ENCODE peak calls at places on chromosome 6, in five cellular contexts. F, N, T, A and I are unnamed samples.

GRCh38 chr6:3138341-3138740 is 19.0 kb downstream of the TUBB2A start:
- DNase-seq in F (peak), N (no peak), T (no peak), A (no peak), I (no peak)

GRCh38 chr6:165519316-165519715 is 143.7 kb downstream of the PDE10A start:
- DNase-seq in F (no peak), N (no peak), T (no peak), A (no peak), I (no peak)

GRCh38 chr6:36962874-36963273 is 8.3 kb downstream of the PI16 start:
- DNase-seq in F (peak), N (peak), T (no peak), A (peak), I (peak)

GRCh38 chr6:44041461-44042260 is 85.6 kb downstream of the MRPL14 start:
- DNase-seq in F (peak), N (peak), T (peak), A (no peak), I (no peak)

GRCh38 chr6:88179692-88180091 is 13.5 kb upstream of the CNR1 start:
- DNase-seq in F (no peak), N (peak), T (no peak), A (no peak), I (peak)

GRCh38 chr6:161557333-161558107 is 283.7 kb upstream of the AGPAT4 start:
- DNase-seq in F (no peak), N (peak), T (no peak), A (no peak), I (no peak)

GRCh38 chr6:81734081-81734480 is 18.4 kb downstream of the TENT5A start:
- DNase-seq in F (peak), N (peak), T (no peak), A (no peak), I (no peak)

GRCh38 chr6:107704377-107705013 is 119.6 kb downstream of the SCML4 start:
- DNase-seq in F (peak), N (peak), T (peak), A (no peak), I (peak)

GRCh38 chr6:11494786-11495564 is 42.6 kb upstream of the TMEM170B start:
- DNase-seq in F (no peak), N (no peak), T (no peak), A (no peak), I (peak)

GRCh38 chr6:71468038-71468437 is 179.4 kb downstream of the OGFRL1 start:
- DNase-seq in F (no peak), N (no peak), T (no peak), A (no peak), I (no peak)
- H3K4me3 ChIP-seq in F (no peak), N (no peak), T (no peak), A (no peak), I (no peak)

GRCh38 chr6:75350808-75351207 is 66.2 kb upstream of the TMEM30A start:
- DNase-seq in F (no peak), N (no peak), T (no peak), A (no peak), I (no peak)

GRCh38 chr6:75347797-75348610 is 63.4 kb upstream of the TMEM30A start:
- DNase-seq in F (no peak), N (no peak), T (no peak), A (no peak), I (no peak)

GRCh38 chr6:75349262-75349984 is 64.8 kb upstream of the TMEM30A start:
- DNase-seq in F (peak), N (peak), T (no peak), A (peak), I (peak)

GRCh38 chr6:75350156-75350555 is 65.6 kb upstream of the TMEM30A start:
- DNase-seq in F (no peak), N (no peak), T (no peak), A (no peak), I (no peak)

DNA sequence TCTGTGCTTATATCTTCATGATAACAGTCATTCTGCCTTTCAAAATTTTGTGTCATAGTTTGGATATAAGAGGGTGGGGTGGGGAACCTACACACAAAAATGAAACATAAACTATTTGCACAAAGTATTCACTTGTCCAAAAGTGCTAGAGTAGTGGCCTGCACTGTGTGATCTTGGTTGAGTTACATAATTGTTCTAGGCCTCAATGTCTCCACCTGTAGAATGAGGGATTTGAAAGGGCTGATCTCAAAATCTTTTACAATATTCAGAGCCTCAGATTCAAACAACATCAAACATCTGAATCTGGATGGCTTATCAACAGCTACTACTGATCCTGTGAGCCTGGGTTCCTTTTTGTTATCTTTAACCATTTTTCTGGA is 64.3 kb upstream of the TMEM30A start:
- DNase-seq in F (no peak), N (no peak), T (no peak), A (no peak), I (no peak)
- H3K4me3 ChIP-seq in F (no peak), N (peak), T (no peak), A (peak), I (peak)

DNA sequence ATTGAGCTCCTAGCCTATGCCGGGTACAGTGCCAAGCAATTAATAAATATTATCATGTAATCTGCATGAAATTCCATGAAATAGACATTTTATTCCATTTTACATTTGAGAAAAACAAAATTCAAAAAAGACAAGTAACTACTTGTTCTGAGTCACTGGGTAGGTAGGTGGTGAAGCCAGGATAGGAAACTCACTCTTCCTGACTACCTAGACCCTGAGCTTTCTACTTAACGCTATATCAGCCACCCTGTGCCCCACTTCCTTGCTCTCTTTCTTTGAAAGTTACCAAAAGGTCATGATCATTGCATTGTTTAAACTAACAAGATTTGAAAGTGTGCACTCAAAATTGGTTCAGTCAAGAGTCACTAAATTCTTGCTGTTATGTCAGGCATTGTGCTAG is 235.7 kb downstream of the CD83 start:
- DNase-seq in F (peak), N (no peak), T (no peak), A (no peak), I (no peak)
- H3K4me3 ChIP-seq in F (no peak), N (no peak), T (no peak), A (no peak), I (no peak)

DNA sequence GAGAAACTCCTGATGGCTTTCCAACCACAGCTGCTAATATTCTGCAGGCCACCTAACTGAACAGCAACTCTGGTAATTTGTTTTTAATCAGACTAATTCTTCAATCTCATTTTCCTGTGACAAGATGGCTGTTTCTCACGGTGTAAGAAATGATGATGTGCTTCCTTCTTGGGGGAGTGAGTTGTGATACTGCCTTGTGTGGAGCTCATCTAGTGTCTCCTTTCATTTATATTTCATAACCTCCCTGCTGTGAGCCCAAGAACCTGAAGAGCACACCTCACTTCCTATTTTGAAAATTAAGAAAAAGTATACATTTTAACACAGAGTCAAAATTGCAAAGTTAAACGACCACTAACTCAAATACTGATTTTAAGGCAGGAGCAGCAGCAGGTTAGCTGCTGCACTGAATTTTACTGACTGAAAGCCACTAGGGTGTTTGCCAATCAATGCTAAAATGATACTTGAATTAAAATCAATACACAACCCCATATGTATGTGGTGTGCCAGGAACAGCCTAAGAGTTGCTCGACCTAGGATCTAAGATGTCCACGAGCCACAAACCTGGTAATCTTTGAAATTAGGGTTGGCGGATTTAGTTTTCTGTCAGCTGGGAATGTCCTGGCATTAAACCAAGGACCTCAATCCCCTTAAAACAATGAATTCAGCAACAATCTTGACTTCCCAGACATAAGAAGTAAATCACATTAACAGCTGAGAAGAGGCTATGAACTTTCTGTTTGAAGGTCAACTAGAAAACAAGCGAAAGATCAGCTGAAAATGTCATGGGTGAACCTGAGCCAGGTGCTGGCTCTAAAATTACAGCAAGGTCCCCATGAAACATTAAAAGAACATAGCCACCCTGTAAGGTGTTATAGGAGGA is 57.7 kb downstream of the BACH2 start:
- DNase-seq in F (no peak), N (no peak), T (no peak), A (no peak), I (no peak)
- H3K4me3 ChIP-seq in F (no peak), N (no peak), T (no peak), A (no peak), I (no peak)